ENCODE peak calls at places on chromosome X, in four cellular contexts. N is T-cell; M is D341Med; W is stimulated activated CD8-positive, alpha-beta memory T cell treated with anti-CD3 and anti-CD28 coated beads, Interleukin-7, amount 100 ng/mL, for 1 hour. X is an unnamed sample.

GRCh38 chrX:154775611-154776349 is 13.1 kb downstream of the DKC1 start:
- DNase-seq in N (no peak), W (no peak), M (no peak), X (no peak)

GRCh38 chrX:41144873-41145272 is 59.6 kb downstream of the USP9X start:
- DNase-seq in W (no peak), M (no peak), N (no peak), X (no peak)

GRCh38 chrX:16838202-16839066 is 31.7 kb downstream of the RBBP7 start:
- DNase-seq in M (no peak), W (no peak), N (no peak), X (no peak)

GRCh38 chrX:67619253-67619652 is 75.4 kb downstream of the AR start:
- DNase-seq in W (no peak), N (no peak), M (no peak), X (peak; percentile 57)

GRCh38 chrX:15820106-15821073 is 30.1 kb downstream of the ZRSR2 start:
- DNase-seq in N (no peak), M (no peak), W (no peak), X (no peak)

GRCh38 chrX:1883772-1884171 is 268.9 kb downstream of the ASMT start:
- DNase-seq in W (no peak), M (no peak), N (no peak), X (no peak)

GRCh38 chrX:2828404-2829065 is at the start of gene GYG2:
- DNase-seq in M (peak; percentile 70), W (no peak), N (no peak), X (no peak)

GRCh38 chrX:9362529-9362928 is 102.3 kb upstream of the TBL1X start:
- DNase-seq in N (no peak), M (no peak), W (no peak), X (no peak)

GRCh38 chrX:39174761-39175417 is 373.6 kb downstream of the MID1IP1 start:
- DNase-seq in N (peak; percentile 19), M (no peak), W (no peak), X (no peak)

GRCh38 chrX:11458175-11458574 is 165.0 kb downstream of the AMELX start:
- DNase-seq in N (no peak), W (no peak), M (no peak), X (no peak)

GRCh38 chrX:119757979-119758681 is at the start of gene SOWAHD:
- DNase-seq in M (peak; percentile 53), N (no peak), W (no peak), X (no peak)

GRCh38 chrX:134512566-134512965 is 52.6 kb downstream of the HPRT1 start:
- DNase-seq in N (no peak), W (no peak), M (no peak), X (peak; percentile 36)

GRCh38 chrX:154476821-154477220 is 2.3 kb downstream of the LAGE3 start:
- DNase-seq in M (no peak), W (no peak), N (no peak), X (no peak)

GRCh38 chrX:9188117-9188516 is 154.2 kb upstream of the FAM9B start:
- DNase-seq in M (no peak), N (no peak), W (no peak), X (no peak)

GRCh38 chrX:8504451-8504850 is 39.8 kb downstream of the VCX3B start:
- DNase-seq in W (no peak), N (no peak), M (no peak), X (no peak)

GRCh38 chrX:69987691-69988090 is 62.0 kb downstream of the AWAT2 start:
- DNase-seq in M (peak; percentile 70), W (no peak), N (no peak), X (no peak)

GRCh38 chrX:50765986-50766385 is 48.0 kb downstream of the SHROOM4 start:
- DNase-seq in N (no peak), W (no peak), M (no peak), X (no peak)

X was measured in HFF-Myc.